ENCODE peak calls at places on chromosomes 6 and 20, in four cellular contexts. W, L, T and F are unnamed samples.
A peak's percentile ranks its signal among the peaks of the same experiment; 100 is the strongest.

GRCh38 chr20:40743172-40743775 is 54.2 kb upstream of the MAFB start:
- DNase-seq in L (no peak), W (no peak), T (no peak), F (no peak)

GRCh38 chr20:49510562-49511117 is 28.2 kb upstream of the KCNB1 start:
- DNase-seq in W (peak; percentile 53), T (peak; percentile 41), L (peak; percentile 24), F (no peak)

GRCh38 chr20:34062651-34063482 is 49.2 kb downstream of the EIF2S2 start:
- DNase-seq in T (no peak), L (no peak), W (no peak), F (no peak)

GRCh38 chr6:37019065-37019450 is 13.6 kb downstream of the FGD2 start:
- DNase-seq in T (no peak), L (no peak), W (peak; percentile 44), F (no peak)

GRCh38 chr6:31701666-31702420 is 1.3 kb downstream of the ABHD16A start:
- DNase-seq in T (no peak), L (no peak), W (no peak), F (no peak)

GRCh38 chr6:37965964-37966676 is 146.6 kb downstream of the ZFAND3 start:
- DNase-seq in L (no peak), T (no peak), W (no peak), F (no peak)

GRCh38 chr6:82840571-82840970 is 225.1 kb downstream of the UBE3D start:
- DNase-seq in W (no peak), T (no peak), L (no peak), F (no peak)

GRCh38 chr20:8721098-8721497 is 347.8 kb upstream of the PLCB4 start:
- DNase-seq in L (no peak), T (no peak), W (peak; percentile 57), F (no peak)

GRCh38 chr6:149095842-149096241 is 221.7 kb upstream of the TAB2 start:
- DNase-seq in L (no peak), T (no peak), W (no peak), F (no peak)

GRCh38 chr6:56752009-56752408 is 109.3 kb upstream of the DST start:
- DNase-seq in W (no peak), L (peak; percentile 59), T (no peak), F (no peak)

GRCh38 chr6:20203561-20204528 is 8.4 kb downstream of the MBOAT1 start:
- DNase-seq in T (no peak), L (no peak), W (no peak), F (no peak)

GRCh38 chr20:62675156-62675871 is 33.0 kb downstream of the SLCO4A1 start:
- DNase-seq in W (no peak), L (peak; percentile 63), T (no peak), F (no peak)
- TF ChIP-seq POLR2AphosphoS5 in W (no peak), L (no peak), T (no peak), F (no peak)

GRCh38 chr6:12119085-12119588 is 107.0 kb downstream of the HIVEP1 start:
- DNase-seq in T (no peak), L (no peak), W (no peak), F (no peak)
- TF ChIP-seq POLR2AphosphoS5 in T (no peak), L (no peak), W (no peak), F (peak; percentile 46)

DNA sequence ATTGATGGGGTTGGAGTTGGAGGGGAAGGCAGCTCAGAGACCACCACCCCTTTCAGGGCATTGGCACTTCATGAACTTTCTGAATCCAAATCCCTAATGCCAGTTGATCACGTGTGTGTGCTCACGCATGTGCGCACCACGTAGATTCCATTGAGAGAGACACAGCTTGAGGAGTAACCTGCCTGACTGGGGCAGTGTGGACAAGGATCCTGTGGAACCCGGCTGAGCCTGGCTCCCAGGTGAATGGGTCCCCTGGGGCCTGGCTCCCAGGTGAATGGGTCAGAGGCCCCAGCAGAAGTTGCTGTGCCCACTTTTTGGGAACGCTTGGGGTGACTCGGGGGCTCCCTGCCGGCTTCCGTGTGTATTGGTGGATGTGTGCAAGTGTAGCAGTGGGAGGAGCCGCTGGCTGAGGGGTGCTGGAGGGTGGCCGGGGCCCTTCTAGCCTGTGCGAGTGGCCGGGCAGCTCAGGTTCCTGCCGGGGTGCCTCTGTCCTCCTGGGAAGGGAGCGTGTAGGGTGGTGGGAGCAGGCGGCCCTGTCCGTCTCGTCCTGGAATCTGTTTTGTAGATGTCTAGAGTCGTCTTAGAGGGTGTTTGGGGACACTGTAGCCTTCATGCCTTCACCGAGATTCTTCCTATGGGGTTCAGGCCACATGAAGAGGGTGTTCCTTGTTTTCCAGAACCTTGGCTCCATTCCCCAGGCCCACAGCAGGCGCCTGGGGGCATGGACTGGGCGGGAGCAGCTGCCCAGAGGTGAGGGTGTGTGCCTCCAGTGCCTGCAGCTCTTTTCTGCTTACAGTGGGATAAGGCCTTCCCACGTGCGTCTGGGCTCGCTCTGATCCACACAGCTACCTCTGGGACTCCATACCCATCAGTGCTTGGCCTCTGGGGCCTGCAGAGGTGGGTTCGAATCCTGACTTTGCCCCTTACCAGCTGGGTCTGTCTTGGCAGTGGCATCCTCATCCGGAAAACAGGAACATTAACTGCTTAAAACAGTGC is 3.2 kb downstream of the RBM38 start:
- DNase-seq in W (no peak), L (no peak), T (no peak), F (no peak)
- TF ChIP-seq POLR2AphosphoS5 in W (no peak), L (no peak), T (no peak), F (no peak)

DNA sequence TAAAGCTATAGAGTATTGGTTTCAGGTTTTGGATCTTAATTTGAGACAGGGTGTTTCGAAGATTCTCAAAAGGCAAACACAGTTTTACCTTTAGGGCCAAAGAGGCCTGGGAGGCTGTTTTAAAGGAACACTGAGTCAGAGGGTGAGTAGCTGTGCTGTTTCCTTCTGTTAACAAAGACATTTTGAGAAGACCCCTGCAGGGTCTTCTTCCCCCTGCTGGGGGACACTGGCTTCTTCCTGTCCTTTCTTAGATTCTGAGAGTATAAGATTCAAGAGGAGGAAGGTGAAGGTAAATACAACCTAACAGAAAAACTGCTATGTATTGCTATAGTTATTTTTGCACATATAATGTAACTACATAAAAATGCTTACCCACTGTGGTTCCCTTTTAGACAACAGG is 19.0 kb downstream of the HS3ST5 start:
- DNase-seq in T (no peak), W (no peak), L (no peak), F (no peak)
- TF ChIP-seq POLR2AphosphoS5 in T (no peak), W (no peak), L (no peak), F (no peak)

GRCh38 chr6:47679507-47679906 is 18.9 kb upstream of the ADGRF4 start:
- DNase-seq in W (no peak), L (no peak), T (no peak), F (no peak)

GRCh38 chr6:47681201-47681990 is 17.0 kb upstream of the ADGRF4 start:
- DNase-seq in W (no peak), T (no peak), L (no peak), F (no peak)

GRCh38 chr6:47678739-47679138 is 19.6 kb upstream of the ADGRF4 start:
- DNase-seq in T (no peak), L (no peak), W (no peak), F (no peak)

GRCh38 chr6:47680056-47680455 is 18.3 kb upstream of the ADGRF4 start:
- DNase-seq in T (no peak), W (no peak), L (no peak), F (no peak)

DNA sequence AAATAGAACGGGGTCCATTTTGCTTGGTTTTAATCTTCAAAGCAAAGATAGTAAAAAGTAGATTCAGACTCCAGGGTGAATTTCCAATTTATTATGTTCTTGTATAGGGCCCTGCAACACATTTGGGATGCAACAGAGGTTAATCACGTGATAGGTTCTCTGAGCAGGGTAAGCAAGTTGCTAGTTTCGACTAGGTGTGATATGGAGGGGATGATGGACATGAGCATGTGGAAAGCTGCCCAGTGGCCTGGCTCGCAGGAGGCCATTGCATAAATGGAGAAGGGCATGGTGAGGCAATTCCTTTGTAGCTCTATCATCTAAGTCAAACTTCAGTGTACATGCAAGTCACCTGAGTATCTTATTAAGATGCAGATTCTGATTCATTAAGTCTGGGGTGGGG is 17.7 kb upstream of the ADGRF4 start:
- DNase-seq in L (no peak), W (no peak), T (no peak), F (no peak)
- TF ChIP-seq POLR2AphosphoS5 in L (no peak), W (no peak), T (no peak), F (no peak)

DNA sequence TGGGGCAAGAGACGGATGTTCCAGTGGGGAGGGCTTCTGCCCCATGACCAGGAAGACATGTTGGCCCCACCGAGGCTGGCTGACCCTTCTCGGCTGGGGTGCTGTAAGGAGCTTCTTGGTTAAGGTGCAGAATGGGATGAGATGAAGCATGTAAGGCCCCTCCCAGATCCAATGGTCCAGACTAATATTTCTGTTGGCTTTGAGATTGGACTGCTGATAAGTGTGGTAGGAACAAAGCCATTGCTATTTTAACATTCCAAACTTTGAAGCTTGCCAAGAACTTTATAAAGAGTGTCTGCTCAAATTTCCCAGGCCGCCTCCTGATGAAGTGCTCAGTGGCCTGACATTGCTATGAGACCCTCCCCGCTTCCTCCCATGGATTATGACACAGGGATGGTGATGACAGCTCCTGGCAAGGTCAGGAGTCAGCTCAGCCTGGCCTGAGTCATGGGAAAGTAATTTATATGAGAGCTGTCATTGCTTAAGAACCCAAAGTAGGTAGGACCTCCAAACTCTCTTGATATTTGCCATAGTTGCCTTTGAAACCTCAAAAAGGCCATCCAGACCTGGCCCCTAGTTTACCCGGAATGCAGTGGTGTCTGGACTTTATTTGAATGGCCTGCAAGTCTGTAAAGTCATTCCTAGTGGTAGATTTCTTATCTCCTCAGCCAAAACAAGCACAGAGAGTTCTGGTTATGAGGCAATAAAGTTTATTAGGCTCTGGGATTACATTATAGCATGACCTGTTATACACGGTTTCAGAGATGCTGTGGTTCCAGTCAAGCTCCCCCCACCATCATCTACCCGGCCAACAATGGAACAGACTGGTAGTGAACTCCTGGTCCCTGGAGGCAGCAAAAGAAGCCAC is 55.2 kb downstream of the TGM2 start:
- DNase-seq in L (peak; percentile 52), W (peak; percentile 77), T (peak; percentile 51), F (no peak)
- TF ChIP-seq POLR2AphosphoS5 in L (peak; percentile 80), W (peak; percentile 93), T (peak; percentile 68), F (no peak)

GRCh38 chr20:1844723-1845523 is 50.3 kb upstream of the SIRPA start:
- DNase-seq in W (no peak), T (peak; percentile 64), L (peak; percentile 69), F (peak; percentile 66)
- TF ChIP-seq POLR2AphosphoS5 in W (no peak), T (peak; percentile 71), L (no peak), F (no peak)

DNA sequence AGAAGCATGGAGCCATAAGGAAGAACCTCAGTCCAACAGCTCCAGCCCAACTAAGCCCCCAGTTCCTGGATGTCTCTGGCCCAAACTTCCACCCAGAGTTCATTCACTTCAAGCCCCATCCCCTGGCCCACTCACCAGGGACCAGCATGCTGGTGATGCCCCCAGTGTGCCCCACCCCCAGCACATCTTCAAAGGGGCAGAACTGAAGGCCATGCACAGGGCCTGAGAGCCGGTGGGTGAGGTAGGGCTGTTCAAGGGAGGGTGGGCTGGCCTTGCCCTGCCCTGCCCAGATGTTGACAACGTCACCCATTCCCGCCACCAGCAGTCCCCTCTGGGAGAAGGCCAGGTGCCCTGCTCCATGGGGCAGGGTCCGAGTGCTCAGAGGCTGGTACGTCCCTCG is 3.6 kb downstream of the B3GALT4 start:
- DNase-seq in T (no peak), L (no peak), W (no peak), F (no peak)
- TF ChIP-seq POLR2AphosphoS5 in T (no peak), L (no peak), W (no peak), F (no peak)